ENCODE peak calls at places on chromosomes 5 and 9, in ten cellular contexts. One of them, this sample, is unnamed.

GRCh38 chr9:127583605-127584053 is 28.4 kb upstream of the STXBP1 start:
- DNase-seq in ureter: no peak
- DNase-seq in heart left ventricle: no peak
- DNase-seq in right atrium auricular region: no peak
- DNase-seq in stimulated activated naive CD8-positive, alpha-beta T cell treated with anti-CD3 and anti-CD28 coated beads, Interleukin-15, amount 100 ng/mL, for 72 hours: no peak
- DNase-seq in A549: no peak
- DNase-seq in NCI-H510A treated with DMSO at 0.1 percent for 48 hours: no peak
- DNase-seq in substantia nigra: no peak
- DNase-seq in cardiac septum: no peak
- DNase-seq in AG08395: no peak
- DNase-seq in this sample: no peak

GRCh38 chr5:1409386-1410110 is 35.7 kb downstream of the SLC6A3 start:
- DNase-seq in AG08395: peak; percentile 35
- DNase-seq in heart left ventricle: no peak
- DNase-seq in cardiac septum: no peak
- DNase-seq in A549: no peak
- DNase-seq in NCI-H510A treated with DMSO at 0.1 percent for 48 hours: no peak
- DNase-seq in stimulated activated naive CD8-positive, alpha-beta T cell treated with anti-CD3 and anti-CD28 coated beads, Interleukin-15, amount 100 ng/mL, for 72 hours: no peak
- DNase-seq in ureter: no peak
- DNase-seq in substantia nigra: no peak
- DNase-seq in right atrium auricular region: no peak
- DNase-seq in this sample: no peak

GRCh38 chr5:143708672-143709071 is 103.3 kb upstream of the HMHB1 start:
- DNase-seq in cardiac septum: no peak
- DNase-seq in A549: no peak
- DNase-seq in right atrium auricular region: no peak
- DNase-seq in heart left ventricle: no peak
- DNase-seq in ureter: no peak
- DNase-seq in NCI-H510A treated with DMSO at 0.1 percent for 48 hours: no peak
- DNase-seq in stimulated activated naive CD8-positive, alpha-beta T cell treated with anti-CD3 and anti-CD28 coated beads, Interleukin-15, amount 100 ng/mL, for 72 hours: no peak
- DNase-seq in AG08395: no peak
- DNase-seq in substantia nigra: no peak
- DNase-seq in this sample: no peak

GRCh38 chr9:88747768-88748167 is 212.8 kb downstream of the NXNL2 start:
- DNase-seq in substantia nigra: no peak
- DNase-seq in AG08395: peak; percentile 87
- DNase-seq in right atrium auricular region: peak; percentile 84
- DNase-seq in NCI-H510A treated with DMSO at 0.1 percent for 48 hours: no peak
- DNase-seq in A549: peak; percentile 29
- DNase-seq in heart left ventricle: peak; percentile 52
- DNase-seq in cardiac septum: no peak
- DNase-seq in stimulated activated naive CD8-positive, alpha-beta T cell treated with anti-CD3 and anti-CD28 coated beads, Interleukin-15, amount 100 ng/mL, for 72 hours: no peak
- DNase-seq in ureter: no peak
- DNase-seq in this sample: peak; percentile 24

GRCh38 chr9:131478421-131478868 is 24.3 kb upstream of the POMT1 start:
- DNase-seq in AG08395: no peak
- DNase-seq in stimulated activated naive CD8-positive, alpha-beta T cell treated with anti-CD3 and anti-CD28 coated beads, Interleukin-15, amount 100 ng/mL, for 72 hours: peak; percentile 45
- DNase-seq in cardiac septum: peak; percentile 75
- DNase-seq in A549: peak; percentile 34
- DNase-seq in right atrium auricular region: no peak
- DNase-seq in substantia nigra: no peak
- DNase-seq in NCI-H510A treated with DMSO at 0.1 percent for 48 hours: peak; percentile 69
- DNase-seq in heart left ventricle: no peak
- DNase-seq in ureter: no peak
- DNase-seq in this sample: no peak

GRCh38 chr5:101989659-101990058 is 306.4 kb downstream of the SLCO4C1 start:
- DNase-seq in right atrium auricular region: no peak
- DNase-seq in stimulated activated naive CD8-positive, alpha-beta T cell treated with anti-CD3 and anti-CD28 coated beads, Interleukin-15, amount 100 ng/mL, for 72 hours: no peak
- DNase-seq in AG08395: no peak
- DNase-seq in substantia nigra: no peak
- DNase-seq in cardiac septum: no peak
- DNase-seq in ureter: no peak
- DNase-seq in NCI-H510A treated with DMSO at 0.1 percent for 48 hours: no peak
- DNase-seq in heart left ventricle: no peak
- DNase-seq in A549: no peak
- DNase-seq in this sample: no peak

GRCh38 chr5:181088289-181088688 is 42.7 kb downstream of the OR2V1 start:
- DNase-seq in AG08395: peak; percentile 35
- DNase-seq in stimulated activated naive CD8-positive, alpha-beta T cell treated with anti-CD3 and anti-CD28 coated beads, Interleukin-15, amount 100 ng/mL, for 72 hours: no peak
- DNase-seq in heart left ventricle: no peak
- DNase-seq in cardiac septum: no peak
- DNase-seq in A549: peak; percentile 68
- DNase-seq in right atrium auricular region: no peak
- DNase-seq in NCI-H510A treated with DMSO at 0.1 percent for 48 hours: no peak
- DNase-seq in substantia nigra: no peak
- DNase-seq in ureter: no peak
- DNase-seq in this sample: no peak

GRCh38 chr9:35760651-35761050 is 6.6 kb upstream of the MSMP start:
- DNase-seq in ureter: no peak
- DNase-seq in A549: no peak
- DNase-seq in NCI-H510A treated with DMSO at 0.1 percent for 48 hours: no peak
- DNase-seq in cardiac septum: no peak
- DNase-seq in AG08395: no peak
- DNase-seq in substantia nigra: no peak
- DNase-seq in right atrium auricular region: no peak
- DNase-seq in heart left ventricle: no peak
- DNase-seq in stimulated activated naive CD8-positive, alpha-beta T cell treated with anti-CD3 and anti-CD28 coated beads, Interleukin-15, amount 100 ng/mL, for 72 hours: no peak
- DNase-seq in this sample: no peak

GRCh38 chr5:76175051-76175666 is 92.0 kb downstream of the SV2C start:
- DNase-seq in A549: peak; percentile 74
- DNase-seq in cardiac septum: no peak
- DNase-seq in right atrium auricular region: no peak
- DNase-seq in heart left ventricle: no peak
- DNase-seq in substantia nigra: peak; percentile 22
- DNase-seq in ureter: peak; percentile 57
- DNase-seq in stimulated activated naive CD8-positive, alpha-beta T cell treated with anti-CD3 and anti-CD28 coated beads, Interleukin-15, amount 100 ng/mL, for 72 hours: peak; percentile 42
- DNase-seq in NCI-H510A treated with DMSO at 0.1 percent for 48 hours: peak; percentile 13
- DNase-seq in AG08395: peak; percentile 53
- DNase-seq in this sample: peak; percentile 39